ENCODE peak calls at places on chromosomes 3 and 15, in four cellular contexts. One of them, this sample, is unnamed.

GRCh38 chr3:122986790-122987189 is 40.8 kb downstream of the SEMA5B start:
- DNase-seq in brain microvascular endothelial cell: no peak
- DNase-seq in ovary: no peak
- DNase-seq in left ventricle myocardium inferior: no peak
- DNase-seq in this sample: no peak

GRCh38 chr3:16477054-16477453 is 36.4 kb downstream of the RFTN1 start:
- DNase-seq in brain microvascular endothelial cell: no peak
- DNase-seq in ovary: no peak
- DNase-seq in left ventricle myocardium inferior: no peak
- DNase-seq in this sample: no peak

GRCh38 chr15:43877371-43877770 is 50.6 kb downstream of the WDR76 start:
- DNase-seq in brain microvascular endothelial cell: no peak
- DNase-seq in ovary: no peak
- DNase-seq in left ventricle myocardium inferior: no peak
- DNase-seq in this sample: no peak

GRCh38 chr3:152375546-152375945 is 106.8 kb downstream of the MBNL1 start:
- DNase-seq in brain microvascular endothelial cell: no peak
- DNase-seq in ovary: no peak
- DNase-seq in left ventricle myocardium inferior: no peak
- DNase-seq in this sample: no peak

GRCh38 chr3:33186524-33187367 is 31.9 kb downstream of the SUSD5 start:
- DNase-seq in brain microvascular endothelial cell: no peak
- DNase-seq in ovary: no peak
- DNase-seq in left ventricle myocardium inferior: no peak
- DNase-seq in this sample: no peak

GRCh38 chr3:15462451-15462850 is 35.1 kb downstream of the EAF1 start:
- DNase-seq in brain microvascular endothelial cell: no peak
- DNase-seq in ovary: no peak
- DNase-seq in left ventricle myocardium inferior: no peak
- DNase-seq in this sample: no peak

GRCh38 chr3:95049841-95050240 is 987.0 kb downstream of the NSUN3 start:
- DNase-seq in brain microvascular endothelial cell: no peak
- DNase-seq in ovary: no peak
- DNase-seq in left ventricle myocardium inferior: no peak
- DNase-seq in this sample: no peak

GRCh38 chr3:45596290-45596791 is 1.8 kb downstream of the LIMD1 start:
- DNase-seq in brain microvascular endothelial cell: no peak
- DNase-seq in ovary: no peak
- DNase-seq in left ventricle myocardium inferior: no peak
- DNase-seq in this sample: peak

GRCh38 chr3:100437879-100438622 is 36.7 kb downstream of the LNP1 start:
- DNase-seq in brain microvascular endothelial cell: no peak
- DNase-seq in ovary: no peak
- DNase-seq in left ventricle myocardium inferior: no peak
- DNase-seq in this sample: no peak

GRCh38 chr15:65994832-65995231 is 125.5 kb downstream of the RAB11A start:
- DNase-seq in brain microvascular endothelial cell: no peak
- DNase-seq in ovary: no peak
- DNase-seq in left ventricle myocardium inferior: no peak
- DNase-seq in this sample: no peak

GRCh38 chr3:114351822-114352145 is 58.0 kb downstream of the TIGIT start:
- DNase-seq in brain microvascular endothelial cell: no peak
- DNase-seq in ovary: no peak
- DNase-seq in left ventricle myocardium inferior: no peak
- DNase-seq in this sample: no peak

GRCh38 chr3:127777332-127777731 is 45.0 kb downstream of the MGLL start:
- DNase-seq in brain microvascular endothelial cell: no peak
- DNase-seq in ovary: no peak
- DNase-seq in left ventricle myocardium inferior: no peak
- DNase-seq in this sample: no peak

GRCh38 chr15:70435872-70436271 is 327.5 kb downstream of the UACA start:
- DNase-seq in brain microvascular endothelial cell: no peak
- DNase-seq in ovary: no peak
- DNase-seq in left ventricle myocardium inferior: no peak
- DNase-seq in this sample: peak

GRCh38 chr3:10992017-10992945 is at the start of gene SLC6A1:
- DNase-seq in brain microvascular endothelial cell: no peak
- DNase-seq in ovary: peak
- DNase-seq in left ventricle myocardium inferior: no peak
- DNase-seq in this sample: no peak

GRCh38 chr3:195893121-195893449 is 15.3 kb downstream of the TNK2 start:
- DNase-seq in brain microvascular endothelial cell: no peak
- DNase-seq in ovary: no peak
- DNase-seq in left ventricle myocardium inferior: peak
- DNase-seq in this sample: no peak
- H3K4me3 ChIP-seq in brain microvascular endothelial cell: no peak
- H3K4me3 ChIP-seq in ovary: no peak
- H3K4me3 ChIP-seq in left ventricle myocardium inferior: peak
- H3K4me3 ChIP-seq in this sample: no peak

DNA sequence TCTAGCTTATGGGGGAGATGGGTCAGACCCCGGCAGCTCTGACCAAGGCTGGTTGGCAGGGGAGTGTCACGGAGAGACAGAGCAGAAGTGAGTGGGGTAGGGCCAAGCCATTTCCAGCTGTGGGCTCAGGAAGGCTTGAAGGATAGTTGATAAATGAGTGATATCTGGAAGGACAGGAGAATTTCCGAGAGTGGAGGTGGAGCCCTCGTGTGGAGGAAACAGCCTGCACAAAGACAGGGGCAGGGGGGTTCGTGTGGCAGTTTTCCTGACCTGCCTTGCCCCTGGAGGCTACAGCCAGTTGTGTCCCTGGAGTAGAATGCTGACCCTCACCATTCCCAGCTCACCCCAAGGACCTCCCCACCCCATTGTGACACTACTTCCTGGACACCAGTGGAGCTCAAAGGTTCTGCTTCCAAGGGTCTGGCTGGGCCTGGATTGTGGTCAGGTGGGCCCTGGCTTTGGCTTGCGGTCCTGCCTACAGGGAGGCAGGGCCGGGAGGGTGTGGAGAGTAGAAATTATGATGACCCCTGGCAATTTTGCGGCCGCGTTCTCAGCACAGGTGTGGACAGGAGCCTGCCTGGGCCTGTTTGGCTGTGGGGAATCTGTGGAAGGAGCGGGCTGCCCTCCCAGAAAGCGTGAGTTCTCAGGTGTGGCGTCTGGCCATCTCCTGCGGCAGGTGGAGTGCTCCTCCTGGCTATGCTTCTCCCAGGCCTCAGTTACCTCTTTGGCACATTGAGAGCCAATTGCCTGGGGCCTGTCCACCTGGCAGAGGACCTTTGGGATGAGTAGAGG is at the start of gene SLC22A14:
- DNase-seq in brain microvascular endothelial cell: no peak
- DNase-seq in ovary: no peak
- DNase-seq in left ventricle myocardium inferior: no peak
- DNase-seq in this sample: no peak
- TF ChIP-seq CTCF in brain microvascular endothelial cell: peak
- TF ChIP-seq CTCF in ovary: no peak
- TF ChIP-seq CTCF in left ventricle myocardium inferior: no peak
- TF ChIP-seq CTCF in this sample: peak

DNA sequence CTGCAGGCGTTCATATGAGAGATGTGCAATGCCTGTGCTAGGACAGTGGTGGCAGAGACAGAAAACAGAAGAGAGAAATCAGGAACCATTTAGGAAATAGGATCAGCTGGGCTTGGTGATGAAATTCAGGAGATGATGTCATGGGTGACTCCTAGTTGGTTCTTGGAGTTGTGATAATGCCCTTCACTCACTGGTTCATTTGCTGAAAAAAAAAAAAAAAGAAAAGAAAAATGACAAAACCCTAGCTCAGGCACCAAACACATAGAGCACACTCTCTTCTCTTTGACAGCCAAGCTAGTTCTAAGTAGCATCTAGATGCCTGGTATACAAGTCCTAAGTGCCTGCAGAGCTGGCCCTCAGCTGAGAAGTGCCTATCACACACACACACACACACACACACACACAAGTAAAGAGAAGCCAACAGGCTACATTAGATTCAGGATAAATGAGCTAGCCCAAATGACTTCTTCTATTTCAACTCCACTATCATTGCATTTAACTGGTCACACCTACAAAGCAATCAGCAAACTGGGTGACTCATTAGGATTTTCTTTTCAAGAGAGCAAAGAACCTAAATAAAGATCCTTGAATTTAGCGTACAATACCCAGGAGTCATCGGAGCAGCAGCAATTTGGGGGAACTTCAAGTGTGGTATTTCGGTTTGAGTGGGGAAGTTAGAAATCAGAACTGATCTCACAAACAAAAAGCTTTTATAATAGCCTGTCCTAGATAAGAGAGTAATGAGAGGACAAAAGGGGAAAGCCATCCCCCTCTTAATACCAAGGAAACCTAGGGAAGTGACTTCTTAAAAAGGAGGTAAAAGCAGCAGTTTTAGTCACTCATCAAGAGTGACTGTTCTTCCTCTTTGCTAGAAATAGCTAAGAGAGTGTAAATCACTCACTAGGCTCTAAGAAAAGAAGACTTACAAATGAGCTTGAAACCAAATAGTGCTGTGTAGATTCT is 112.9 kb downstream of the TNIK start:
- DNase-seq in brain microvascular endothelial cell: peak
- DNase-seq in ovary: no peak
- DNase-seq in left ventricle myocardium inferior: no peak
- DNase-seq in this sample: peak
- H3K4me3 ChIP-seq in brain microvascular endothelial cell: no peak
- H3K4me3 ChIP-seq in ovary: no peak
- H3K4me3 ChIP-seq in left ventricle myocardium inferior: no peak
- H3K4me3 ChIP-seq in this sample: no peak

DNA sequence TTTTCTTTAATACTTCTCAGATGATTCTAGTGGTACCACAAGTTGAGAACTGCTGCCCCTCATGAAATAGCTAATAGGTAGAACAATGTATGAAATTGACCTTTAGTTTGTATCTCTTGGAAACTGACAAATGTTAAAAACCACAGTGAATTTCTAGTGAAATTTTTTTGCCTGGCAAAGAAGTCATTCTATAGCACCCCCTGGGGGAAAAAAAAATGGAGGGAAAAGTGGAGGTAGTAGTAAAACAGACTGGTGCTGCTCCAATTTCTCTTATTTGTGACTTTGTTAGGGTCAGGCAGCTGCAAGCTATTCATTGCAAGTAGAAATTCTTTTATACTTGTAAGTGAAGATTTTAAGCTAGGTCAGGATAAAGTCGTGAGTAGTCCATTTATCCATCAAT is 605.0 kb downstream of the NLGN1 start:
- DNase-seq in brain microvascular endothelial cell: no peak
- DNase-seq in ovary: no peak
- DNase-seq in left ventricle myocardium inferior: no peak
- DNase-seq in this sample: no peak
- TF ChIP-seq CTCF in brain microvascular endothelial cell: peak
- TF ChIP-seq CTCF in ovary: no peak
- TF ChIP-seq CTCF in left ventricle myocardium inferior: peak
- TF ChIP-seq CTCF in this sample: no peak

DNA sequence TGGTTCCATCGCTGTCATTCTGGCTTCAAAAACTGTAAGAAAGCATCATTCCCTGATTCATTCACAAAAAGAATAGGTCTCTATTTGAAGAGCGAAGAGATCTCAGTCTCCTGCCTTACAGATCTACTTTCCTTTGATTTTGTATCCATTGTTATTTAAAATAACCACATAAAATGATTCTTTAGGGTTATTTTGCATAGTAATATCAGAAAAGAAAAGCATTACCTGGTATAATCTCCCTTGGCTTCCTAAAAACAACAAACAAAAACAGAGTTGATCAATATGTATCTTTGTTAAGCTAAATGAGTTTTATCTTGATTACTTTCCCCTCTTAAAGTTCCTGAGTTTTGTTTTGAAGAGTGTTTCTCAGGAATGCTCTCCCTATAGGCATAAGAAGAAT is 126.6 kb upstream of the LMOD3 start:
- DNase-seq in brain microvascular endothelial cell: no peak
- DNase-seq in ovary: no peak
- DNase-seq in left ventricle myocardium inferior: no peak
- DNase-seq in this sample: no peak
- H3K4me3 ChIP-seq in brain microvascular endothelial cell: no peak
- H3K4me3 ChIP-seq in ovary: no peak
- H3K4me3 ChIP-seq in left ventricle myocardium inferior: peak
- H3K4me3 ChIP-seq in this sample: no peak

DNA sequence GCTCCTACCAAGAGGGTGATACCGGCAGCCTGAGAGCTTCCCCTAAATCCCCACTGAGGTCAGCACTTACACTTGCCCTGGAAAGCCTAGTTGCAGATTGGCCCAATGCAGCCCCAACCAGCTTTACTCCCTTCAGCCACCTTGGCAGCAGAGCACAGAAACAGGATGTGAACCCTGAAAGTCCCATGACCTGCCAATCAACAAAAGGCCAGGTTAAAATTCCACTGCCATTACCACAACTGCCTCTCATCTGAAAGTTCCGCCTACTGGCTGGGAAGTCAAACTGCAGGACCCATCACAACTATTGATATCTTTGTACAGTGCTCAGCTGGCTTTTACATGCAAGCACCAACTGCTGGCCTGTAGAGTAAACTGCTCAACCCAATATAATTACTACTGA is 156.2 kb downstream of the ZMAT3 start:
- DNase-seq in brain microvascular endothelial cell: no peak
- DNase-seq in ovary: no peak
- DNase-seq in left ventricle myocardium inferior: no peak
- DNase-seq in this sample: no peak
- TF ChIP-seq CTCF in brain microvascular endothelial cell: peak
- TF ChIP-seq CTCF in ovary: no peak
- TF ChIP-seq CTCF in left ventricle myocardium inferior: no peak
- TF ChIP-seq CTCF in this sample: no peak

DNA sequence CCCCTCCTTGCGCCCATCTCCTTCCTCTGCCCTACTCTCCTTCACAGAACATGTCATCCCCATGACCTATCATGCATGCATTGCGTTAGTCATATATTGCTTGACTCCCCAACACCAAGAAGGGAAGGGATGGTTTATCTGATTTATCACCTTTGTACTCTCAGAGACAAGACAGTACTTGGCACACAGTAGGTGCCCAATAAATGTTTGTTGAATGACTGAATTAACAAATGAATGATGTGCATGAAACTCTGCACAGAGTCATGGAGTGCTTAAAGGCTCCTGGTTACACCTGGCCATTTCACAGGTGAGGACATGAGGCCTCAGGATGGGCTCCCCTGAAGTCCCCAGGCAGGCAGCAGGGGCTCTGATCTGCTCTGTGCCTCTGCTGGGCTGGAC is 59.6 kb downstream of the IQSEC1 start:
- DNase-seq in brain microvascular endothelial cell: no peak
- DNase-seq in ovary: no peak
- DNase-seq in left ventricle myocardium inferior: no peak
- DNase-seq in this sample: no peak
- H3K4me3 ChIP-seq in brain microvascular endothelial cell: no peak
- H3K4me3 ChIP-seq in ovary: no peak
- H3K4me3 ChIP-seq in left ventricle myocardium inferior: no peak
- H3K4me3 ChIP-seq in this sample: peak

DNA sequence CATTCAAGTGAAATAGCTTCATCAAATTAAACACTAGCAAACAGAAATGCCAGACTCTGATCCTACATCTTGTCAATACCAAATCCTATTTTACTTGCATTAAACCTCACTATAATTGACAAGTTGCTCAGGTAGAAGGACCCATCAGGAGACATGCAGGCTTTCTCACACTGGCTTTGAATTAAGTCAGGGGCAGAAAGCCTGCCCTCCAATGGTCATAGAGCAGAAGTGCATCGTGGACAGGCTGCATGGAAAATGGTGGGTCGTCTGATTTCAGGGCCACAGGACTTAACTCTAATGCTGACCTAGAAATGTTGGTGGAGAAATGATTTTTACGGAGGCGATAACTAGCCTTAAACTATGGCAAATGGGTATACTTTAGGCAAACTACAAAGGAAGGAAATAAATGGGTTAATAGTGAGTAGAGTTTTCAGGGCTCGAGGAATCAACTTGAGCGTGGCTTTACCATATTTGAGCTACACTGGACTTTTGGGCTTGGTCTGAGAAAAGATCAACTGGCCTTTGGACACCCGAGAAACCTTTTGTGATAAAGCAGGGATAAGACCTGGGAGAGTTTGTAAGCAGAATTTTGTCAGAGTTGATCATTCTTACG is 283.9 kb downstream of the GRM7 start:
- DNase-seq in brain microvascular endothelial cell: no peak
- DNase-seq in ovary: no peak
- DNase-seq in left ventricle myocardium inferior: no peak
- DNase-seq in this sample: no peak
- TF ChIP-seq CTCF in brain microvascular endothelial cell: peak
- TF ChIP-seq CTCF in ovary: no peak
- TF ChIP-seq CTCF in left ventricle myocardium inferior: peak
- TF ChIP-seq CTCF in this sample: peak

This sample was measured in GM12864.